ENCODE peak calls at places on chromosomes 7 and 10, in seven cellular contexts. V, U, D, R, E, P and Z are unnamed samples.

GRCh38 chr10:80202934-80203834 is 2.2 kb downstream of the ANXA11 start:
- DNase-seq in V (peak), U (peak), D (peak), R (peak), E (peak), P (peak), Z (no peak)

GRCh38 chr7:80273327-80273726 is 138.7 kb downstream of the GNAI1 start:
- DNase-seq in V (no peak), U (no peak), D (no peak), R (no peak), E (no peak), P (no peak), Z (no peak)

GRCh38 chr10:130854151-130854550 is 457.4 kb downstream of the TCERG1L start:
- DNase-seq in V (no peak), U (no peak), D (no peak), R (no peak), E (no peak), P (no peak), Z (no peak)

GRCh38 chr10:113091921-113092320 is 141.9 kb downstream of the TCF7L2 start:
- DNase-seq in V (no peak), U (no peak), D (no peak), R (no peak), E (no peak), P (no peak), Z (no peak)

GRCh38 chr10:8124436-8124835 is 69.9 kb downstream of the GATA3 start:
- DNase-seq in V (no peak), U (no peak), D (no peak), R (no peak), E (no peak), P (no peak), Z (no peak)

GRCh38 chr7:101232141-101232821 is 5.3 kb downstream of the CLDN15 start:
- DNase-seq in V (no peak), U (no peak), D (peak), R (no peak), E (no peak), P (no peak), Z (no peak)

GRCh38 chr10:97673736-97674525 is 13.1 kb downstream of the AVPI1 start:
- DNase-seq in V (peak), U (no peak), D (no peak), R (no peak), E (no peak), P (peak), Z (no peak)

GRCh38 chr7:138584283-138584682 is 116.9 kb downstream of the SVOPL start:
- DNase-seq in V (no peak), U (no peak), D (no peak), R (no peak), E (no peak), P (no peak), Z (no peak)

GRCh38 chr10:133442191-133442966 is 11.4 kb upstream of the SCART1 start:
- DNase-seq in V (no peak), U (no peak), D (no peak), R (peak), E (no peak), P (peak), Z (no peak)